ENCODE peak calls at places on chromosomes 4 and X, in five cellular contexts. One of them, this sample, is unnamed. For H3K9me3, the result is how much of the 10 kb centered on the place peaks cover.

GRCh38 chr4:72496119-72496518 is 72.9 kb downstream of the ADAMTS3 start:
- DNase-seq in mucosa of descending colon: no peak
- DNase-seq in mesenchymal stem cell: no peak
- DNase-seq in testis: no peak
- DNase-seq in CD8-positive, alpha-beta memory T cell: no peak
- DNase-seq in this sample: no peak

GRCh38 chr4:155667538-155668511 is 1.2 kb downstream of the GUCY1A1 start:
- DNase-seq in testis: peak
- DNase-seq in CD8-positive, alpha-beta memory T cell: no peak
- DNase-seq in mucosa of descending colon: peak
- DNase-seq in mesenchymal stem cell: peak
- DNase-seq in this sample: no peak

GRCh38 chr4:158259955-158260575 is 49.8 kb downstream of the TMEM144 start:
- DNase-seq in testis: no peak
- DNase-seq in CD8-positive, alpha-beta memory T cell: no peak
- DNase-seq in mucosa of descending colon: no peak
- DNase-seq in mesenchymal stem cell: peak
- DNase-seq in this sample: no peak

GRCh38 chrX:130524476-130525194 is 122.8 kb downstream of the RBMX2 start:
- DNase-seq in mesenchymal stem cell: no peak
- DNase-seq in testis: no peak
- DNase-seq in CD8-positive, alpha-beta memory T cell: no peak
- DNase-seq in mucosa of descending colon: no peak
- DNase-seq in this sample: no peak

GRCh38 chrX:71996826-71997225 is 86.2 kb downstream of the NHSL2 start:
- DNase-seq in testis: peak
- DNase-seq in mucosa of descending colon: peak
- DNase-seq in mesenchymal stem cell: no peak
- DNase-seq in CD8-positive, alpha-beta memory T cell: no peak
- DNase-seq in this sample: no peak

GRCh38 chrX:148500428-148501120 is at the start of gene AFF2:
- DNase-seq in testis: peak
- DNase-seq in CD8-positive, alpha-beta memory T cell: no peak
- DNase-seq in mesenchymal stem cell: peak
- DNase-seq in mucosa of descending colon: peak
- DNase-seq in this sample: peak

GRCh38 chr4:112953295-112953694 is 96.2 kb upstream of the ANK2 start:
- DNase-seq in mucosa of descending colon: no peak
- DNase-seq in testis: no peak
- DNase-seq in CD8-positive, alpha-beta memory T cell: no peak
- DNase-seq in mesenchymal stem cell: no peak
- DNase-seq in this sample: no peak

GRCh38 chr4:20698382-20698781 is 1.9 kb upstream of the PACRGL start:
- DNase-seq in mucosa of descending colon: no peak
- DNase-seq in testis: no peak
- DNase-seq in CD8-positive, alpha-beta memory T cell: no peak
- DNase-seq in mesenchymal stem cell: peak
- DNase-seq in this sample: no peak

GRCh38 chr4:99395595-99396364 is 39.4 kb downstream of the ADH7 start:
- DNase-seq in mucosa of descending colon: no peak
- DNase-seq in CD8-positive, alpha-beta memory T cell: no peak
- DNase-seq in mesenchymal stem cell: peak
- DNase-seq in testis: no peak
- DNase-seq in this sample: no peak

GRCh38 chr4:94676910-94677309 is 80.8 kb upstream of the BMPR1B start:
- DNase-seq in CD8-positive, alpha-beta memory T cell: no peak
- DNase-seq in mesenchymal stem cell: peak
- DNase-seq in mucosa of descending colon: no peak
- DNase-seq in testis: no peak
- DNase-seq in this sample: no peak

GRCh38 chrX:72052415-72053090 is 79.2 kb downstream of the RTL5 start:
- DNase-seq in mucosa of descending colon: no peak
- DNase-seq in testis: no peak
- DNase-seq in mesenchymal stem cell: peak
- DNase-seq in CD8-positive, alpha-beta memory T cell: no peak
- DNase-seq in this sample: no peak

GRCh38 chrX:23783569-23784486 is 855 bp downstream of the SAT1 start:
- DNase-seq in mesenchymal stem cell: no peak
- DNase-seq in mucosa of descending colon: no peak
- DNase-seq in testis: no peak
- DNase-seq in CD8-positive, alpha-beta memory T cell: no peak
- DNase-seq in this sample: peak

GRCh38 chrX:23786268-23786815 is 3.4 kb downstream of the SAT1 start:
- DNase-seq in mesenchymal stem cell: peak
- DNase-seq in mucosa of descending colon: no peak
- DNase-seq in CD8-positive, alpha-beta memory T cell: no peak
- DNase-seq in testis: no peak
- DNase-seq in this sample: no peak

GRCh38 chrX:23787745-23788118 is 4.8 kb downstream of the SAT1 start:
- DNase-seq in mesenchymal stem cell: peak
- DNase-seq in testis: no peak
- DNase-seq in mucosa of descending colon: no peak
- DNase-seq in CD8-positive, alpha-beta memory T cell: no peak
- DNase-seq in this sample: no peak

GRCh38 chrX:23784487-23785301 is 1.7 kb downstream of the SAT1 start:
- DNase-seq in mesenchymal stem cell: peak
- DNase-seq in mucosa of descending colon: no peak
- DNase-seq in testis: no peak
- DNase-seq in CD8-positive, alpha-beta memory T cell: no peak
- DNase-seq in this sample: no peak

DNA sequence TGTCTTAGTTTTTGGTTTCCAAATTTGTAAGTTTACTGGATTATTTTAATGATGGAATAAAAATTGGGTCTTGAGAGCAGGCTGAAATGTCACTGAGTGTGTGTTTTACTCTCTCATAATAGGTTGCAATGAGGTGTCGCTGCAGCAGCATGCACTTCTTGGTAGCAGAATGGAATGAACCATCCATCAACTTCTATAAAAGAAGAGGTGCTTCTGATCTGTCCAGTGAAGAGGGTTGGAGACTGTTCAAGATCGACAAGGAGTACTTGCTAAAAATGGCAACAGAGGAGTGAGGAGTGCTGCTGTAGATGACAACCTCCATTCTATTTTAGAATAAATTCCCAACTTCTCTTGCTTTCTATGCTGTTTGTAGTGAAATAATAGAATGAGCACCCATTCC is 2.6 kb downstream of the SAT1 start:
- DNase-seq in mucosa of descending colon: no peak
- DNase-seq in mesenchymal stem cell: peak
- DNase-seq in testis: no peak
- DNase-seq in CD8-positive, alpha-beta memory T cell: no peak
- DNase-seq in this sample: no peak
- H3K4me3 ChIP-seq in mucosa of descending colon: no peak
- H3K4me3 ChIP-seq in mesenchymal stem cell: peak
- H3K4me3 ChIP-seq in testis: peak
- H3K4me3 ChIP-seq in CD8-positive, alpha-beta memory T cell: no peak
- H3K4me3 ChIP-seq in this sample: no peak

DNA sequence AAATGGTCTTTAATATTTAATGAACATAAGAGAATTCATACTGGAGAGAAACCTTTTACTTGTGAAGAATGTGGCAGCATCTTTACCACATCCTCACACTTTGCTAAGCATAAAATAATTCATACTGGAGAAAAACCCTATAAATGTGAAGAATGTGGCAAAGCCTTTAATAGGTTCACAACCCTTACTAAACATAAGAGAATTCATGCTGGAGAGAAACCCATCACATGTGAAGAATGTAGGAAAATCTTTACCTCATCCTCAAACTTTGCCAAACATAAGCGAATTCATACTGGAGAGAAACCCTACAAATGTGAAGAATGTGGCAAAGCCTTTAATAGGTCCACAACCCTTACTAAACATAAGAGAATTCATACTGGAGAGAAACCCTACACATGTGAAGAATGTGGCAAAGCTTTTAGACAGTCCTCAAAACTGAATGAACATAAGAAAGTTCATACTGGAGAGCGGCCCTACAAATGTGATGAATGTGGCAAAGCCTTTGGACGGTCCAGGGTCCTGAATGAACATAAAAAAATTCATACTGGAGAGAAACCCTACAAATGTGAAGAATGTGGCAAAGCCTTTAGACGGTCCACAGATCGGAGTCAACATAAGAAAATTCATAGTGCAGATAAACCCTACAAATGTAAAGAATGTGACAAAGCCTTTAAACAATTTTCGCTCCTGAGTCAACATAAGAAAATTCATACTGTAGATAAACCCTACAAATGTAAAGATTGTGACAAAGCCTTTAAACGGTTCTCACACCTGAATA is 35.6 kb downstream of the ZNF141 start:
- DNase-seq in CD8-positive, alpha-beta memory T cell: no peak
- DNase-seq in mucosa of descending colon: no peak
- DNase-seq in mesenchymal stem cell: peak
- DNase-seq in testis: no peak
- DNase-seq in this sample: no peak
- H3K9me3 ChIP-seq in CD8-positive, alpha-beta memory T cell: half or more
- H3K9me3 ChIP-seq in mucosa of descending colon: half or more
- H3K9me3 ChIP-seq in mesenchymal stem cell: half or more
- H3K9me3 ChIP-seq in testis: under half
- H3K9me3 ChIP-seq in this sample: under half

GRCh38 chr4:140757220-140757607 is 1.0 kb upstream of the TBC1D9 start:
- DNase-seq in testis: no peak
- DNase-seq in mucosa of descending colon: no peak
- DNase-seq in CD8-positive, alpha-beta memory T cell: no peak
- DNase-seq in mesenchymal stem cell: no peak
- DNase-seq in this sample: no peak
- H3K4me3 ChIP-seq in testis: peak
- H3K4me3 ChIP-seq in mucosa of descending colon: no peak
- H3K4me3 ChIP-seq in CD8-positive, alpha-beta memory T cell: no peak
- H3K4me3 ChIP-seq in mesenchymal stem cell: peak
- H3K4me3 ChIP-seq in this sample: no peak

GRCh38 chr4:30461218-30461617 is 259.0 kb upstream of the PCDH7 start:
- DNase-seq in mesenchymal stem cell: no peak
- DNase-seq in mucosa of descending colon: no peak
- DNase-seq in testis: no peak
- DNase-seq in CD8-positive, alpha-beta memory T cell: no peak
- DNase-seq in this sample: no peak

GRCh38 chr4:30460818-30461217 is 259.4 kb upstream of the PCDH7 start:
- DNase-seq in mucosa of descending colon: no peak
- DNase-seq in testis: no peak
- DNase-seq in mesenchymal stem cell: no peak
- DNase-seq in CD8-positive, alpha-beta memory T cell: no peak
- DNase-seq in this sample: no peak
- H3K9me3 ChIP-seq in mucosa of descending colon: under half
- H3K9me3 ChIP-seq in testis: under half
- H3K9me3 ChIP-seq in mesenchymal stem cell: under half
- H3K9me3 ChIP-seq in CD8-positive, alpha-beta memory T cell: under half
- H3K9me3 ChIP-seq in this sample: under half

DNA sequence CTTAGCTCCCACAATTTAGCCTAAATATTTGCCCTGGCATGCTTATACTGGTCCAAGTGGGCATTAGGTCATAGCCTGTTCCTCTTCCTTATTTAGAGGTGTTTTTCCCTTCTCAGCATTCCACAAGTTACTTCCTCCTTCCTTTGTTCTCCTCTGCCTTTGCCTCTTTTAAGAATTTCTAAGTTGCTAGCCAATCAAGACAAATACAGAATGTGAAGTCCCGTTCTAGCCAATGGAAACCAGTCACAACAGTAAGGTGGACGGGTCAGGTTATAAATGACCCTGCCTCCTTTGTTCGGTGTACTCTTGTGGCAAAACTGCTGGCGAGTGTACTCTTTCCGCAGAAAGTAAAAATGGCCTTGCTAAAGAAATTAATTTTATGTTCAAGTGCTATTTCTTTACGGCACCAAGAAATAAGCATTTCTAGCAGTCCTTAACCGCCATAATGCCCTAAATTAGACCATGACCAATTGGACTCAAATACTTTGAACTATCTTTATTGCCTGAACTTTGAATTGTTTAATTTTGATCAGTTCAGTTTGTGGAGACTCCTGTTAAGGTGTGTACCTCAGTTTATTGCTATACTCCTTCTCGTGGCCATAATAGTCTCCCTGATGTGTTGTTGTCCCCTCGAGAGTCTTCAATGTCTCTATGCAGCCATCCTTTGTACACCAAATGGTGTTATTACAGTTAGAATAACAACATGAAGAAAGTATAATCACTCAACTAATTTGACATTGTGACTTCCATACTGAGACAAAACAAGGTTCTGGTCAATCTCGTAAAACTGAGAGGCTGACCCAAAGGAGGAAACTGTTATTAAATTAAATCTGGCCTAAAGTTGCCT is 1.6 kb upstream of the HADH start:
- DNase-seq in testis: no peak
- DNase-seq in mucosa of descending colon: no peak
- DNase-seq in mesenchymal stem cell: no peak
- DNase-seq in CD8-positive, alpha-beta memory T cell: no peak
- DNase-seq in this sample: no peak
- H3K4me3 ChIP-seq in testis: peak
- H3K4me3 ChIP-seq in mucosa of descending colon: no peak
- H3K4me3 ChIP-seq in mesenchymal stem cell: no peak
- H3K4me3 ChIP-seq in CD8-positive, alpha-beta memory T cell: peak
- H3K4me3 ChIP-seq in this sample: no peak

DNA sequence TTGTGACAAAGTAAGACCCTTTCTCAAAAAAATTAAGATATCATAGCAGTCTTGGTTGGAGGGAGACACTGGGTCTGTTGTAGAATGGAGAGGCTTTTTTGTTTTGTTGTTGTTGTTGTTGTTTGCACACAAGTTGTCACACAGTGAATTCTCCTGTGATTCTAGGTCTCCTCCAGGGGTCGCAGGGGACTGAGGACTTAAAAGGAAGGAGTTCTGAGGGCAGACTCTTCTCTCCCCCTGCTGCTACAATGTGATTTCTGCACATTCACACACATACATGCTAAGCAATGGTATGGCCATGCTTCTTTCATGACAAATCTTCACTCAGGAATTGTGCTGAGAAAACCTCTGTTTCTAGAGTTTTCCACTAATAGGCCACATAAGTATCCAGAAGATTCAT is 71.1 kb downstream of the ZNF732 start:
- DNase-seq in testis: no peak
- DNase-seq in mesenchymal stem cell: no peak
- DNase-seq in mucosa of descending colon: no peak
- DNase-seq in CD8-positive, alpha-beta memory T cell: no peak
- DNase-seq in this sample: no peak
- H3K9me3 ChIP-seq in testis: under half
- H3K9me3 ChIP-seq in mesenchymal stem cell: half or more
- H3K9me3 ChIP-seq in mucosa of descending colon: under half
- H3K9me3 ChIP-seq in CD8-positive, alpha-beta memory T cell: under half
- H3K9me3 ChIP-seq in this sample: under half